ENCODE peak calls at places on chromosomes 7 and 10, in five cellular contexts. One of them, this sample, is unnamed.

GRCh38 chr10:94992811-94993210 is 54.4 kb downstream of the CYP2C9 start:
- DNase-seq in GM10248: no peak
- DNase-seq in body of pancreas: no peak
- DNase-seq in GM20000: no peak
- DNase-seq in brain microvascular endothelial cell: no peak
- DNase-seq in this sample: no peak

GRCh38 chr7:4851459-4852422 is 10.1 kb downstream of the PAPOLB start:
- DNase-seq in GM10248: no peak
- DNase-seq in body of pancreas: no peak
- DNase-seq in GM20000: no peak
- DNase-seq in brain microvascular endothelial cell: peak; percentile 73
- DNase-seq in this sample: no peak

GRCh38 chr10:44752451-44753441 is 158.4 kb upstream of the TMEM72 start:
- DNase-seq in GM10248: no peak
- DNase-seq in body of pancreas: peak; percentile 34
- DNase-seq in GM20000: no peak
- DNase-seq in brain microvascular endothelial cell: peak; percentile 93
- DNase-seq in this sample: no peak

GRCh38 chr7:69739906-69740545 is 141.8 kb downstream of the AUTS2 start:
- DNase-seq in GM10248: peak; percentile 28
- DNase-seq in body of pancreas: no peak
- DNase-seq in GM20000: peak; percentile 51
- DNase-seq in brain microvascular endothelial cell: no peak
- DNase-seq in this sample: peak; percentile 46

GRCh38 chr7:157807510-157807909 is 470.7 kb downstream of the DNAJB6 start:
- DNase-seq in GM10248: no peak
- DNase-seq in body of pancreas: no peak
- DNase-seq in GM20000: no peak
- DNase-seq in brain microvascular endothelial cell: peak; percentile 86
- DNase-seq in this sample: no peak

GRCh38 chr10:123972481-123973401 is 81.1 kb upstream of the CPXM2 start:
- DNase-seq in GM10248: no peak
- DNase-seq in body of pancreas: no peak
- DNase-seq in GM20000: no peak
- DNase-seq in brain microvascular endothelial cell: no peak
- DNase-seq in this sample: peak; percentile 74

GRCh38 chr7:31114593-31115343 is 62.7 kb downstream of the ADCYAP1R1 start:
- DNase-seq in GM10248: no peak
- DNase-seq in body of pancreas: no peak
- DNase-seq in GM20000: no peak
- DNase-seq in brain microvascular endothelial cell: peak; percentile 54
- DNase-seq in this sample: no peak

GRCh38 chr10:130477360-130477759 is 341.2 kb downstream of the GLRX3 start:
- DNase-seq in GM10248: no peak
- DNase-seq in body of pancreas: no peak
- DNase-seq in GM20000: no peak
- DNase-seq in brain microvascular endothelial cell: no peak
- DNase-seq in this sample: no peak

GRCh38 chr7:29375641-29376562 is 181.3 kb downstream of the CHN2 start:
- DNase-seq in GM10248: no peak
- DNase-seq in body of pancreas: peak; percentile 67
- DNase-seq in GM20000: no peak
- DNase-seq in brain microvascular endothelial cell: no peak
- DNase-seq in this sample: no peak

GRCh38 chr10:21534611-21535493 is 820 bp downstream of the MLLT10 start:
- DNase-seq in GM10248: peak; percentile 54
- DNase-seq in body of pancreas: peak; percentile 46
- DNase-seq in GM20000: peak; percentile 73
- DNase-seq in brain microvascular endothelial cell: no peak
- DNase-seq in this sample: peak; percentile 75

GRCh38 chr7:155219947-155220769 is 77.5 kb upstream of the INSIG1 start:
- DNase-seq in GM10248: no peak
- DNase-seq in body of pancreas: no peak
- DNase-seq in GM20000: no peak
- DNase-seq in brain microvascular endothelial cell: no peak
- DNase-seq in this sample: no peak

GRCh38 chr10:35643976-35644799 is 2.1 kb upstream of the FZD8 start:
- DNase-seq in GM10248: no peak
- DNase-seq in body of pancreas: no peak
- DNase-seq in GM20000: no peak
- DNase-seq in brain microvascular endothelial cell: no peak
- DNase-seq in this sample: no peak

GRCh38 chr10:16986406-16987128 is 143.0 kb downstream of the CUBN start:
- DNase-seq in GM10248: no peak
- DNase-seq in body of pancreas: no peak
- DNase-seq in GM20000: no peak
- DNase-seq in brain microvascular endothelial cell: peak; percentile 68
- DNase-seq in this sample: no peak

GRCh38 chr7:119974972-119975371 is 298.0 kb upstream of the KCND2 start:
- DNase-seq in GM10248: no peak
- DNase-seq in body of pancreas: no peak
- DNase-seq in GM20000: no peak
- DNase-seq in brain microvascular endothelial cell: no peak
- DNase-seq in this sample: no peak

GRCh38 chr7:28123752-28124151 is 56.8 kb downstream of the JAZF1 start:
- DNase-seq in GM10248: no peak
- DNase-seq in body of pancreas: no peak
- DNase-seq in GM20000: peak; percentile 8
- DNase-seq in brain microvascular endothelial cell: no peak
- DNase-seq in this sample: no peak

GRCh38 chr10:7409732-7410168 is 1.1 kb downstream of the SFMBT2 start:
- DNase-seq in GM10248: peak; percentile 32
- DNase-seq in body of pancreas: no peak
- DNase-seq in GM20000: peak; percentile 56
- DNase-seq in brain microvascular endothelial cell: no peak
- DNase-seq in this sample: peak; percentile 30

GRCh38 chr10:11715815-11716494 is 26.2 kb upstream of the ECHDC3 start:
- DNase-seq in GM10248: no peak
- DNase-seq in body of pancreas: peak; percentile 54
- DNase-seq in GM20000: no peak
- DNase-seq in brain microvascular endothelial cell: no peak
- DNase-seq in this sample: no peak

GRCh38 chr10:101442456-101442800 is 88.5 kb downstream of the BTRC start:
- DNase-seq in GM10248: no peak
- DNase-seq in body of pancreas: no peak
- DNase-seq in GM20000: no peak
- DNase-seq in brain microvascular endothelial cell: no peak
- DNase-seq in this sample: no peak
- TF ChIP-seq CTCF in GM10248: no peak
- TF ChIP-seq CTCF in body of pancreas: no peak
- TF ChIP-seq CTCF in GM20000: no peak
- TF ChIP-seq CTCF in brain microvascular endothelial cell: no peak
- TF ChIP-seq CTCF in this sample: no peak

DNA sequence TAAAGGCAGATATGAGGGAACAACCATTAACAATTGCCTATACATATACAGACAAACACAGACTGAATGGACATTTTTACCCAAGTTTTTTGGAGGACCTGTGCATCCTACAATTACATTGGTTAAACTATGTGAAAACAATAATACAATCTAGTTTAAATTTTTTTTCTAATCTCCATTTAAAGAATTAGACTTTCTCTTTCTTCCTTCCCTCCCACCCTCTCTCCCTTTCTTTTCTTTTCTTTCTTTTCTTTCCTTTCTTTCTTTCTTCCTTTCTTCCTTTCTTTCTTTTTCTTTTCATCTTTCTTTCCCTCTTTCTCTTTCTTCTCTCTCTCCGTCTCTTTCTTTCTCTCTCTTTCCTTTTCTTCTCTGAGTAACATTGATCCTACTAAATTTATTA is 183.7 kb downstream of the HDAC9 start:
- DNase-seq in GM10248: no peak
- DNase-seq in body of pancreas: no peak
- DNase-seq in GM20000: no peak
- DNase-seq in brain microvascular endothelial cell: no peak
- DNase-seq in this sample: no peak
- TF ChIP-seq CTCF in GM10248: no peak
- TF ChIP-seq CTCF in body of pancreas: no peak
- TF ChIP-seq CTCF in GM20000: no peak
- TF ChIP-seq CTCF in brain microvascular endothelial cell: no peak
- TF ChIP-seq CTCF in this sample: no peak

GRCh38 chr7:134845461-134845860 is 66.0 kb downstream of the CALD1 start:
- DNase-seq in GM10248: peak; percentile 26
- DNase-seq in body of pancreas: no peak
- DNase-seq in GM20000: peak; percentile 42
- DNase-seq in brain microvascular endothelial cell: no peak
- DNase-seq in this sample: no peak
- TF ChIP-seq CTCF in GM10248: peak; percentile 34
- TF ChIP-seq CTCF in body of pancreas: peak; percentile 17
- TF ChIP-seq CTCF in GM20000: peak; percentile 15
- TF ChIP-seq CTCF in brain microvascular endothelial cell: peak; percentile 64
- TF ChIP-seq CTCF in this sample: no peak

DNA sequence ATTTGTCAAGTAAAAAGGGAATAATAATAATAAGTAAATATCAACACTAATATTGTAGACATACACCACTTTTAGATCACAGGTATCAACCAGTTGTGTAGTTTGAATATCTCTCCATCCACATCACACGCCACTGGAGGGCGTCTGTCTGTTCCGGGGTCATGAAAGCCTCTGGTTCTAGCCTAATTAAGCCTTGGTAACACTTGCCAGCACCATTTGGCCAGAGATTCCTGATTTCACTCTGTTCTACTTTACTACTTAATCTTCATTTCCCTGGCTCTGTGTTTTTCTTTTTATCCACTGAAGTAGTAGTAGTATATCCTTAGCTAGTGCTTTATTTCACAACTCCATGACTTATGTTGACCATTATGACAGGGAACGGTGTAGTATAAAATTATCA is 285.6 kb upstream of the POM121L12 start:
- DNase-seq in GM10248: no peak
- DNase-seq in body of pancreas: no peak
- DNase-seq in GM20000: no peak
- DNase-seq in brain microvascular endothelial cell: no peak
- DNase-seq in this sample: no peak
- TF ChIP-seq CTCF in GM10248: no peak
- TF ChIP-seq CTCF in body of pancreas: no peak
- TF ChIP-seq CTCF in GM20000: no peak
- TF ChIP-seq CTCF in brain microvascular endothelial cell: no peak
- TF ChIP-seq CTCF in this sample: peak; percentile 18

DNA sequence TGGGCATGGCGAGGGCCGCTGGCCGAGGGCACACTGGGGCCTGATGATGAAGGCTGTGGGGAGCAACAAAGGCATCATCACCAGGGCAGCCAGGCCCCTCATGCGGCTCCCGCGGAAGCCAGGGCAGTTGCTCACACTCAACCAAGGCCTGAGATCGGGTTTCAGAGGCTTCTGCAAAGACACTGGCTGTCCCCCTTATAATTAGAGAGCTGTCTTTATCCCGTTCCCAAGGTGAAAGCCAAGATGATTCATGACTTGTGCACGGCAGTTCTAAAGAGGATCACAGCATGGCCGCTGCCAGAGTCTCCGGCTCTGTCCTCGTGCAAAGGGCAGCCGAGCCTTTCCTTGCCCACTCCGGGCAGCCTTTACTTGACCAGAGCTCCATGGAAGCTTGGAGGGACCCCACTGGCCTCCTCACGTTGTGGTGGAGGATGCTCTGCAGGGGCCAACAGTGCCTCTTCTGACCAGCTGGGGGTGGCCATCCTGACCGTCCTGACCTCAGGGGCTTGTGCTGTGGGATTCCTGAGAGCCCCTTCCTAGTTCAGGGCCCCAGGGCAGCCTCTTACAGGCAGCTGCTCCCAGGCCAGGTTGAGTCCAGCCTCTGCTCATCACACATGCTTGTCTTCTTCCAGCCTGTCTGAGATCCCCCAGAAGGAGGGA is 82.3 kb downstream of the PRKAG2 start:
- DNase-seq in GM10248: no peak
- DNase-seq in body of pancreas: no peak
- DNase-seq in GM20000: no peak
- DNase-seq in brain microvascular endothelial cell: peak; percentile 20
- DNase-seq in this sample: peak; percentile 12
- TF ChIP-seq CTCF in GM10248: no peak
- TF ChIP-seq CTCF in body of pancreas: no peak
- TF ChIP-seq CTCF in GM20000: no peak
- TF ChIP-seq CTCF in brain microvascular endothelial cell: no peak
- TF ChIP-seq CTCF in this sample: no peak

DNA sequence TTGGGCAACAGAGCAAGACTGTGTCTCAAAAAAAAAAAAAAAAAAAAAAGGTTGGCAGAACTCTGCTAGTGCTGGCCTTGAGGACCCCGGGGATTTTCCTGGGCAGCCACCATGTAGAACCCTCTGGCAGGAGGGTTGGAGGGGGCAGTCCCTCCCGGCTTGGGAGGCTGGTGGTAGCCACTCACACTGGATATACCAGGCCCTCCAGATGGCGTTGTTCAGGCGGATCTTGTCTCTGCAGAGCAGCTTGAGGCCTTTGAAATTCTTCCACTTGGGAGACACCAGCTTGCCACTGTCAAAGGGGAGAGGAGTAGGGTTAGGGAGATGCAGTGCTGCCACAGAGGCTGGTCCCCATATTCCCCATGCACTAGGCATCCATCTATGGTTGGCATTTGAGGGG is 8.4 kb downstream of the MLXIPL start:
- DNase-seq in GM10248: no peak
- DNase-seq in body of pancreas: no peak
- DNase-seq in GM20000: no peak
- DNase-seq in brain microvascular endothelial cell: no peak
- DNase-seq in this sample: no peak
- TF ChIP-seq CTCF in GM10248: peak; percentile 7
- TF ChIP-seq CTCF in body of pancreas: no peak
- TF ChIP-seq CTCF in GM20000: no peak
- TF ChIP-seq CTCF in brain microvascular endothelial cell: peak; percentile 49
- TF ChIP-seq CTCF in this sample: no peak

DNA sequence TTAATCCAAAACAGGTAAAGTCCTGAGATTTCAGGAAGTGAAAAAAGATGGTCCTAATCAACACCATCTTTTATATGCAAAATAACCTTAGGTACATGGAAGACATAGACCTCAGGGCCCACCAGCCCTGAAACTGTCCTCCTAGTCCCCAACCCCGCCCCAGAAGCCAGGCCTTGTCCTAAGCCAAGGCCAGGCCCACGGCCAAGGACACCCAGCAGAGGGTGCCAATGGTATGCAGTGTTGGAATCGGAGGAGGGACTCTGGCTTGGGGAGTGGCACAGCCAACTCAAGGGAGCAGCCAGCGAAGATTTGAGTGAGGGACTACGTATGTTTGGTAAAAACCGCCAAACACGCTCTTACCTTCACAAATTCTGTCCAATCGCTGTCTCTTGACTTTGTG is 96.7 kb downstream of the ZRANB1 start:
- DNase-seq in GM10248: no peak
- DNase-seq in body of pancreas: peak; percentile 78
- DNase-seq in GM20000: no peak
- DNase-seq in brain microvascular endothelial cell: no peak
- DNase-seq in this sample: no peak
- TF ChIP-seq CTCF in GM10248: peak; percentile 31
- TF ChIP-seq CTCF in body of pancreas: no peak
- TF ChIP-seq CTCF in GM20000: no peak
- TF ChIP-seq CTCF in brain microvascular endothelial cell: peak; percentile 42
- TF ChIP-seq CTCF in this sample: no peak

DNA sequence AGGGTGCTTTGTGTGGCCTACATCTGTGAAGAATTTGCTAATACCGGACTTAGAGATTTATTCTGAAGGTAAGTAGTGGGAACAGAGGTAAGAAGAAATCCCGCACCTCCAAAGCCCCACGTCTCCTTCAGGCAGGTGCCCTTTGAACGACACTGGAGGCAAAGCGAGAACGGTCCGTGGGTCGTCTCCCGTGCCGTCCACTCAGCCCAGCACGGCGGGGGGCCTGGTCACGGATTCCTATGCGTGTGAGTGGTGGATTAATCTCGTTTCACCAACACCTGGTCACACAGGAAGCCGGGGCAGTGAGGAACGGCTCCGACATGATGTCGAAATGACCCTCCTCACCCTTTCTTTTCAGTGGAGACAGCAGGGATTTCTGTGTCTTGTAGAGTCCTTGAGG is 21.0 kb upstream of the ZFAND2A start:
- DNase-seq in GM10248: no peak
- DNase-seq in body of pancreas: no peak
- DNase-seq in GM20000: no peak
- DNase-seq in brain microvascular endothelial cell: no peak
- DNase-seq in this sample: no peak
- TF ChIP-seq CTCF in GM10248: no peak
- TF ChIP-seq CTCF in body of pancreas: no peak
- TF ChIP-seq CTCF in GM20000: no peak
- TF ChIP-seq CTCF in brain microvascular endothelial cell: no peak
- TF ChIP-seq CTCF in this sample: no peak

GRCh38 chr10:78381072-78381471 is 347.4 kb downstream of the RPS24 start:
- DNase-seq in GM10248: no peak
- DNase-seq in body of pancreas: no peak
- DNase-seq in GM20000: no peak
- DNase-seq in brain microvascular endothelial cell: no peak
- DNase-seq in this sample: peak; percentile 52
- TF ChIP-seq CTCF in GM10248: no peak
- TF ChIP-seq CTCF in body of pancreas: no peak
- TF ChIP-seq CTCF in GM20000: no peak
- TF ChIP-seq CTCF in brain microvascular endothelial cell: peak; percentile 73
- TF ChIP-seq CTCF in this sample: peak; percentile 71